ENCODE peak calls at places on chromosomes 12 and 14, in five cellular contexts. O is islet precursor cell, S is Right ventricle myocardium superior, C is AG10803, N is occipital lobe. E is an unnamed sample.

GRCh38 chr12:3273409-3273853 is 196.3 kb downstream of the TSPAN9 start:
- DNase-seq in O (no peak), S (no peak), N (no peak), C (peak), E (no peak)

GRCh38 chr12:118436986-118437385 is 60.6 kb downstream of the SUDS3 start:
- DNase-seq in C (peak), O (peak), S (no peak), N (no peak), E (no peak)

GRCh38 chr12:19398376-19399363 is 40.6 kb upstream of the AEBP2 start:
- DNase-seq in C (peak), O (no peak), N (no peak), S (no peak), E (peak)

GRCh38 chr12:124500232-124501079 is 67.0 kb downstream of the NCOR2 start:
- DNase-seq in O (peak), S (no peak), N (no peak), C (peak), E (no peak)

GRCh38 chr12:7797698-7798398 is 8.6 kb downstream of the NANOG start:
- DNase-seq in O (peak), N (no peak), S (no peak), C (no peak), E (peak)

GRCh38 chr12:132426349-132427176 is 63.4 kb upstream of the FBRSL1 start:
- DNase-seq in C (no peak), S (no peak), N (no peak), O (no peak), E (no peak)

GRCh38 chr14:90785876-90786450 is 30.3 kb downstream of the TTC7B start:
- DNase-seq in S (no peak), O (peak), N (no peak), C (no peak), E (no peak)

GRCh38 chr12:19288603-19289244 is 150.6 kb upstream of the AEBP2 start:
- DNase-seq in O (no peak), S (no peak), N (no peak), C (peak), E (peak)

GRCh38 chr12:58341791-58342190 is 400.4 kb downstream of the ATP23 start:
- DNase-seq in S (no peak), O (no peak), C (peak), N (no peak), E (peak)

GRCh38 chr12:105162174-105162573 is 54.6 kb downstream of the WASHC4 start:
- DNase-seq in N (no peak), S (no peak), O (no peak), C (no peak), E (no peak)

GRCh38 chr14:35420036-35420811 is 15.7 kb upstream of the NFKBIA start:
- DNase-seq in N (no peak), O (no peak), S (no peak), C (peak), E (peak)

GRCh38 chr12:28292699-28293098 is 102.4 kb downstream of the CCDC91 start:
- DNase-seq in N (no peak), C (no peak), O (no peak), S (no peak), E (peak)

GRCh38 chr12:44876554-44877275 is 600 bp upstream of the NELL2 start:
- DNase-seq in N (peak), S (peak), C (peak), O (peak), E (peak)

GRCh38 chr12:122184522-122184921 is 1.6 kb downstream of the LRRC43 start:
- DNase-seq in C (no peak), N (no peak), S (no peak), O (no peak), E (no peak)

GRCh38 chr12:100554608-100555077 is 18.8 kb upstream of the GAS2L3 start:
- DNase-seq in N (no peak), S (no peak), O (peak), C (peak), E (peak)

GRCh38 chr12:18239561-18239960 is 21.8 kb upstream of the PIK3C2G start:
- DNase-seq in C (no peak), N (no peak), O (no peak), S (no peak), E (no peak)

GRCh38 chr12:4796218-4796617 is 76.0 kb downstream of the GALNT8 start:
- DNase-seq in S (no peak), N (no peak), O (peak), C (no peak), E (no peak)

GRCh38 chr14:26526132-26526531 is 71.7 kb downstream of the NOVA1 start:
- DNase-seq in O (no peak), N (no peak), S (no peak), C (peak), E (peak)

GRCh38 chr12:6193853-6194815 is 6.1 kb upstream of the CD9 start:
- DNase-seq in N (no peak), C (no peak), S (no peak), O (peak), E (no peak)

GRCh38 chr12:101166866-101167265 is 43.2 kb downstream of the SLC5A8 start:
- DNase-seq in S (no peak), O (no peak), N (no peak), C (no peak), E (no peak)

GRCh38 chr14:82655770-82656169 is 1122.1 kb upstream of the SEL1L start:
- DNase-seq in N (no peak), S (no peak), O (no peak), C (no peak), E (no peak)

GRCh38 chr12:100189241-100190012 is 11.2 kb upstream of the ACTR6 start:
- DNase-seq in N (no peak), S (no peak), C (no peak), O (peak), E (no peak)

GRCh38 chr14:31207746-31208545 is at the start of gene HECTD1:
- DNase-seq in N (peak), C (peak), S (peak), O (peak), E (peak)

GRCh38 chr12:62530596-62530995 is 64.0 kb downstream of the MON2 start:
- DNase-seq in O (no peak), S (no peak), N (no peak), C (peak), E (peak)

GRCh38 chr12:65606008-65606766 is 218.1 kb upstream of the HMGA2 start:
- DNase-seq in O (peak), C (no peak), N (no peak), S (no peak), E (no peak)

GRCh38 chr12:53221203-53222076 is 10.6 kb downstream of the RARG start:
- DNase-seq in S (peak), N (peak), C (peak), O (peak), E (peak)

GRCh38 chr14:103696466-103697071 is 18.7 kb downstream of the XRCC3 start:
- DNase-seq in N (no peak), O (peak), S (peak), C (peak), E (peak)

GRCh38 chr12:106287364-106287763 is 15.2 kb upstream of the TCP11L2 start:
- DNase-seq in S (no peak), N (no peak), C (no peak), O (peak), E (no peak)

GRCh38 chr12:587132-587531 is 76.1 kb downstream of the NINJ2 start:
- DNase-seq in S (peak), O (peak), C (no peak), N (no peak), E (no peak)

GRCh38 chr14:104086210-104086660 is 735 bp downstream of the ASPG start:
- DNase-seq in C (no peak), S (peak), N (no peak), O (peak), E (no peak)

GRCh38 chr12:91381309-91381804 is 198.7 kb upstream of the DCN start:
- DNase-seq in C (peak), N (peak), S (no peak), O (peak), E (peak)

GRCh38 chr12:75389061-75389460 is 1.8 kb upstream of the GLIPR1L2 start:
- DNase-seq in N (no peak), C (peak), O (no peak), S (no peak), E (peak)

GRCh38 chr12:116559330-116560080 is at the start of gene MAP1LC3B2:
- DNase-seq in C (peak), S (peak), O (peak), N (peak), E (peak)

GRCh38 chr12:19759229-19759628 is 319.9 kb downstream of the AEBP2 start:
- DNase-seq in C (peak), N (no peak), O (no peak), S (no peak), E (peak)

GRCh38 chr12:17079251-17079909 is 473.4 kb upstream of the LMO3 start:
- DNase-seq in N (no peak), O (no peak), S (no peak), C (no peak), E (no peak)

GRCh38 chr14:52080817-52081755 is 12.2 kb upstream of the NID2 start:
- DNase-seq in N (no peak), S (no peak), C (peak), O (peak), E (peak)

GRCh38 chr12:13950502-13950901 is 30.9 kb downstream of the GRIN2B start:
- DNase-seq in O (peak), S (no peak), C (no peak), N (no peak), E (no peak)

GRCh38 chr12:102426599-102427541 is 53.5 kb downstream of the IGF1 start:
- DNase-seq in S (no peak), O (no peak), N (no peak), C (peak), E (peak)